ENCODE peak calls at places on chromosomes 11 and 22, in five cellular contexts. K is nephron progenitor cell, O is adrenal gland, D is H1, Q is endothelial cell. H is an unnamed sample.

GRCh38 chr22:47408409-47408808 is 646.0 kb downstream of the TBC1D22A start:
- DNase-seq in K (no peak), O (no peak), D (no peak), Q (no peak), H (no peak)

GRCh38 chr22:42330953-42331525 is 60.6 kb upstream of the TCF20 start:
- DNase-seq in K (peak; percentile 64), O (no peak), D (no peak), Q (no peak), H (no peak)

GRCh38 chr11:469684-470667 is 19.9 kb downstream of the PTDSS2 start:
- DNase-seq in K (no peak), O (peak; percentile 88), D (no peak), Q (peak; percentile 37), H (no peak)

GRCh38 chr22:46047226-46047625 is 70.3 kb upstream of the WNT7B start:
- DNase-seq in K (no peak), O (no peak), D (no peak), Q (no peak), H (peak; percentile 27)

GRCh38 chr11:995752-996420 is 40.6 kb downstream of the MUC6 start:
- DNase-seq in K (peak; percentile 77), O (no peak), D (no peak), Q (no peak), H (no peak)

GRCh38 chr11:37451903-37452302 is 853.9 kb upstream of the RAG2 start:
- DNase-seq in K (no peak), O (no peak), D (no peak), Q (no peak), H (no peak)

GRCh38 chr22:24694971-24695928 is 79.3 kb downstream of the PIWIL3 start:
- DNase-seq in K (no peak), O (no peak), D (no peak), Q (no peak), H (no peak)

GRCh38 chr11:64638017-64638664 is 47.1 kb downstream of the SLC22A12 start:
- DNase-seq in K (peak; percentile 83), O (no peak), D (no peak), Q (peak; percentile 34), H (no peak)

GRCh38 chr22:36257308-36257707 is 4.4 kb downstream of the APOL1 start:
- DNase-seq in K (no peak), O (no peak), D (no peak), Q (no peak), H (no peak)

GRCh38 chr22:36253523-36254490 is 874 bp downstream of the APOL1 start:
- DNase-seq in K (no peak), O (no peak), D (no peak), Q (no peak), H (no peak)

GRCh38 chr22:36256474-36256873 is 3.5 kb downstream of the APOL1 start:
- DNase-seq in K (no peak), O (no peak), D (no peak), Q (no peak), H (no peak)

GRCh38 chr22:36249160-36249559 is 3.8 kb upstream of the APOL1 start:
- DNase-seq in K (no peak), O (no peak), D (no peak), Q (no peak), H (no peak)

GRCh38 chr22:36252754-36253522 is at the start of gene APOL1:
- DNase-seq in K (no peak), O (peak; percentile 36), D (no peak), Q (no peak), H (no peak)
- TF ChIP-seq CTCF in K (no peak), O (no peak), D (no peak), Q (no peak), H (no peak)

DNA sequence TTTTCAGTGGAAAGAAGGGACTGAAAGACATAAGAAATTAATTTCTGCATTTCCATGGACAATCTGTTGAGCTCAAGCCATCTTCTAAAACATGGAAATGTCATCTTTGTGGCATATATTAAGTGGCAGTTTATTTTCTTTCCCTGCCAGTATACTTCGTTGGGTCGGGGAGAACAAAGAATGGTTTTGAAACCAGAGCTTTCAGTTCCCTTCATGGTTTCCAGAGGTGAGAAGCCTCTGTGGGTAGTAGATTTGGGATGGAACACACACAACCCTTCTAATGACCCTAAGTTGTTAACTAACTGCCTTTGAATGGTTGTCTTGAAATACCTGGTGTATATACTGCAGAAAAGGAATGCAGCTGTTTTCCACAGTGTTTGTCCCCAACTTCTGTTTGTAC is 17.6 kb upstream of the GAS2L1 start:
- DNase-seq in K (no peak), O (no peak), D (no peak), Q (no peak), H (no peak)
- TF ChIP-seq CTCF in K (no peak), O (no peak), D (no peak), Q (no peak), H (no peak)

GRCh38 chr22:31151872-31152271 is 8.1 kb upstream of the RNF185 start:
- DNase-seq in K (no peak), O (no peak), D (no peak), Q (no peak), H (no peak)

GRCh38 chr22:31148516-31148915 is 8.2 kb upstream of the PLA2G3 start:
- DNase-seq in K (no peak), O (no peak), D (no peak), Q (no peak), H (no peak)

GRCh38 chr22:31153357-31153756 is 6.6 kb upstream of the RNF185 start:
- DNase-seq in K (no peak), O (no peak), D (no peak), Q (no peak), H (no peak)

GRCh38 chr22:31150615-31151014 is 9.4 kb upstream of the RNF185 start:
- DNase-seq in K (no peak), O (no peak), D (no peak), Q (no peak), H (no peak)

GRCh38 chr22:31148953-31149627 is 8.8 kb upstream of the PLA2G3 start:
- DNase-seq in K (peak; percentile 61), O (peak; percentile 76), D (peak; percentile 71), Q (peak; percentile 81), H (no peak)
- TF ChIP-seq CTCF in K (peak; percentile 87), O (peak; percentile 96), D (peak; percentile 94), Q (peak; percentile 60), H (peak; percentile 93)

GRCh38 chr11:21933095-21933494 is 259.8 kb upstream of the ANO5 start:
- DNase-seq in K (no peak), O (no peak), D (no peak), Q (no peak), H (no peak)
- TF ChIP-seq CTCF in K (peak; percentile 52), O (peak; percentile 36), D (no peak), Q (peak; percentile 73), H (peak; percentile 74)

DNA sequence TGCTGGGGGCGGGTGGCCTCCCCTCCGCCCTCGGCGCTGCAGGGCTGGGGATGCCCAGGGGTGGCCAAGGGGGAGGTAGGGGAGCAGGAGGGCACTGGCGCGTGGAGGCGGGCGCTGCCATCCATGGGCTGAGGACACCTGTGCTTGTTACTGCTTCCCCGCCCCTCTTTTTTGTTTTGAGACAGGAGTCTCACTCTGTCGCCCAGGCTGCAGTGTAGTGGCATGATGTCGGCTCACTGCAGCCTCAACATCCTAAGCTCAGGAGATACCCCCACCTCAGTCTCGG is 683 bp upstream of the FADS3 start:
- DNase-seq in K (no peak), O (no peak), D (no peak), Q (no peak), H (no peak)
- TF ChIP-seq CTCF in K (no peak), O (no peak), D (no peak), Q (no peak), H (peak; percentile 5)

DNA sequence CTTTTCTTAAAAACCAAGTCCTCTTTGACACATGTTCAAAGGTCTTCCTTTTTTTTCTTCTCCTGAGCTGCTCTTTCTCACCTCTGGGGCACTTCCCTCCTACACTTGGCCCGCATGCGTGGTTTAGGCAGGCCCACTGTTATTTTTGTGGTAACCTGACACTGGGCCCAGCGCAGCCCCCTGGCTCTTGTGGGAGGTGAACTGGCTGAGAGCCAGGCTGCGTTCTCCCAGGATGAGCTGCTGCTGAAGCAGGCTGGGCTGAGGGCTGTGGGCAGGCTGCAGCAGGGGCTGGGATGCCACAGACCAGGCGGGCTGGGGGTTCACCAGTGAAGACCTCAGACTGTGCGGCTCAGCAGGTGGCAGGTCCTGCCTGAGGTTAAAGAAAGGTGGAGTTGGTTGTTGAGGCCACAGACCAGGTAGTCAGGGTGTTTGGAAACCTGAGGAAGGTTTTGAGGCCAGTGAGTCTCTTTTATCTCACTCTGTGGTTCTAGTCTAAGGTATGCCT is 72.4 kb downstream of the TEAD1 start:
- DNase-seq in K (peak; percentile 85), O (no peak), D (peak; percentile 80), Q (peak; percentile 55), H (peak; percentile 93)
- TF ChIP-seq CTCF in K (peak; percentile 20), O (no peak), D (no peak), Q (no peak), H (no peak)

GRCh38 chr11:62124186-62125113 is 639 bp downstream of the INCENP start:
- DNase-seq in K (peak; percentile 52), O (peak; percentile 34), D (no peak), Q (peak; percentile 28), H (peak; percentile 36)

GRCh38 chr11:62120001-62120400 is 3.8 kb upstream of the INCENP start:
- DNase-seq in K (no peak), O (no peak), D (no peak), Q (no peak), H (no peak)

GRCh38 chr11:62120466-62120865 is 3.3 kb upstream of the INCENP start:
- DNase-seq in K (no peak), O (no peak), D (no peak), Q (no peak), H (no peak)

GRCh38 chr11:62123669-62124185 is at the start of gene INCENP:
- DNase-seq in K (peak; percentile 93), O (peak; percentile 98), D (peak; percentile 87), Q (peak; percentile 90), H (peak; percentile 98)

GRCh38 chr11:62122076-62122475 is 1.7 kb upstream of the INCENP start:
- DNase-seq in K (no peak), O (no peak), D (no peak), Q (no peak), H (peak; percentile 19)
- TF ChIP-seq CTCF in K (no peak), O (no peak), D (peak; percentile 53), Q (no peak), H (peak; percentile 61)

H was measured in chondrocyte.